ENCODE peak calls at places on chromosomes 7 and 10, in seven cellular contexts. K is HepG2, X is psoas muscle, H is HCT116, P is Panc1, W is RWPE2, I is right cardiac atrium. A is an unnamed sample.

GRCh38 chr7:91310829-91311460 is 46.7 kb downstream of the FZD1 start:
- ATAC-seq in W (peak; percentile 53), I (peak; percentile 82), P (no peak), K (no peak), X (peak; percentile 57), H (no peak), A (peak; percentile 82)

GRCh38 chr10:43877001-43877400 is 228.3 kb upstream of the ZNF32 start:
- ATAC-seq in I (no peak), K (no peak), X (no peak), H (no peak), W (no peak), P (no peak), A (no peak)

GRCh38 chr7:2412587-2413201 is 9.3 kb downstream of the CHST12 start:
- ATAC-seq in W (no peak), P (peak; percentile 49), I (no peak), H (no peak), X (no peak), K (peak; percentile 86), A (no peak)

GRCh38 chr10:16954280-16955030 is 137.2 kb upstream of the RSU1 start:
- ATAC-seq in I (peak; percentile 62), P (peak; percentile 66), K (no peak), X (no peak), H (no peak), W (no peak), A (no peak)

GRCh38 chr10:103123282-103124033 is 69.6 kb downstream of the NT5C2 start:
- ATAC-seq in I (no peak), P (peak; percentile 38), H (no peak), K (no peak), W (no peak), X (no peak), A (peak; percentile 34)

GRCh38 chr10:1119501-1119900 is 63.3 kb downstream of the WDR37 start:
- ATAC-seq in H (no peak), K (no peak), W (no peak), X (no peak), I (no peak), P (no peak), A (no peak)

GRCh38 chr7:78080811-78081210 is 282.2 kb downstream of the PHTF2 start:
- ATAC-seq in P (no peak), I (no peak), W (no peak), K (no peak), X (no peak), H (no peak), A (no peak)

GRCh38 chr10:28913850-28914249 is 236.5 kb downstream of the BAMBI start:
- ATAC-seq in H (peak; percentile 63), I (no peak), W (no peak), K (no peak), X (no peak), P (no peak), A (no peak)

GRCh38 chr7:137390076-137390475 is 46.5 kb upstream of the PTN start:
- ATAC-seq in P (no peak), W (no peak), H (no peak), I (no peak), X (no peak), K (no peak), A (no peak)

GRCh38 chr7:158663428-158663741 is 41.2 kb downstream of the NCAPG2 start:
- ATAC-seq in I (no peak), P (no peak), K (no peak), W (no peak), X (no peak), H (no peak), A (no peak)

GRCh38 chr7:91852263-91852741 is 28.2 kb downstream of the MTERF1 start:
- ATAC-seq in P (no peak), I (no peak), X (no peak), W (peak; percentile 28), K (peak; percentile 88), H (peak; percentile 79), A (no peak)

GRCh38 chr10:18185621-18186020 is 45.4 kb downstream of the CACNB2 start:
- ATAC-seq in P (no peak), W (peak; percentile 86), K (no peak), I (no peak), X (no peak), H (no peak), A (no peak)

GRCh38 chr10:24857001-24857695 is 95.3 kb downstream of the PRTFDC1 start:
- ATAC-seq in P (no peak), K (no peak), W (no peak), H (no peak), I (no peak), X (no peak), A (no peak)

GRCh38 chr7:8197994-8198698 is 63.8 kb downstream of the ICA1 start:
- ATAC-seq in I (no peak), X (no peak), W (no peak), K (no peak), H (no peak), P (no peak), A (no peak)

GRCh38 chr7:101302641-101303101 is 18.9 kb downstream of the IFT22 start:
- ATAC-seq in H (no peak), I (no peak), P (no peak), K (no peak), X (no peak), W (no peak), A (no peak)

GRCh38 chr7:77200542-77200941 is 923 bp upstream of the FGL2 start:
- ATAC-seq in I (no peak), P (no peak), X (no peak), H (no peak), W (no peak), K (no peak), A (no peak)

GRCh38 chr7:101377189-101377736 is 14.6 kb downstream of the COL26A1 start:
- ATAC-seq in I (no peak), K (no peak), W (peak; percentile 25), P (no peak), H (peak; percentile 34), X (no peak), A (no peak)

GRCh38 chr10:122558452-122558851 is 2.1 kb upstream of the DMBT1 start:
- ATAC-seq in I (no peak), H (no peak), X (no peak), P (no peak), K (no peak), W (no peak), A (no peak)

GRCh38 chr7:100013328-100013676 is 2.1 kb upstream of the ZKSCAN1 start:
- ATAC-seq in K (no peak), X (no peak), W (peak; percentile 36), H (no peak), P (no peak), I (no peak), A (no peak)

GRCh38 chr7:64877714-64878610 is 25.1 kb upstream of the ZNF273 start:
- ATAC-seq in P (no peak), K (no peak), W (no peak), H (no peak), X (no peak), I (no peak), A (no peak)

GRCh38 chr10:77763453-77764430 is 126.1 kb upstream of the KCNMA1 start:
- ATAC-seq in P (peak; percentile 27), H (no peak), X (peak; percentile 67), I (no peak), W (peak; percentile 19), K (peak; percentile 82), A (no peak)

GRCh38 chr7:108189733-108190388 is 59.7 kb upstream of the LAMB4 start:
- ATAC-seq in P (no peak), I (no peak), H (no peak), K (no peak), X (no peak), W (no peak), A (no peak)

DNA sequence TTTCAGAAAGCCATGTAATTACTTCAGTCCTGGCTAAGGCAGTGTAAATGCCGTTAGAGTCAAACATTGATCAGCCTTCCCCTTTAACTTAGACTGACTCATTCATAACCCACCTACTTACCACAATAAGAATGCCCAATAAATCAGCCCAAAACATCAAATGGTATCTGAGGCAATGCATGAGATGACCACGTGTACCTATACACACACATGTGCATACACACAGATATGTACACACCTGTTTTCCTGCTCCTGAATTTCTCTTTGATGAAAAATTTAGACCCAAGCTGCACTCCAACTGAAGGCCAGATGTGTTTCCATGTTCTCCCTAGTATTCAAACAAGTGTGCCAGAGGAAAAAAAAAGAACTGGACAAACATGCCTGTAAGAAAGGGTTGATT is 30.3 kb upstream of the PDE1C start:
- ATAC-seq in I (no peak), P (no peak), X (no peak), W (no peak), K (no peak), H (no peak), A (no peak)
- H3K4me3 ChIP-seq in I (no peak overlapping the region), P (no peak overlapping the region), X (no peak overlapping the region), W (no peak overlapping the region), K (no peak overlapping the region), H (no peak overlapping the region), A (no peak overlapping the region)

DNA sequence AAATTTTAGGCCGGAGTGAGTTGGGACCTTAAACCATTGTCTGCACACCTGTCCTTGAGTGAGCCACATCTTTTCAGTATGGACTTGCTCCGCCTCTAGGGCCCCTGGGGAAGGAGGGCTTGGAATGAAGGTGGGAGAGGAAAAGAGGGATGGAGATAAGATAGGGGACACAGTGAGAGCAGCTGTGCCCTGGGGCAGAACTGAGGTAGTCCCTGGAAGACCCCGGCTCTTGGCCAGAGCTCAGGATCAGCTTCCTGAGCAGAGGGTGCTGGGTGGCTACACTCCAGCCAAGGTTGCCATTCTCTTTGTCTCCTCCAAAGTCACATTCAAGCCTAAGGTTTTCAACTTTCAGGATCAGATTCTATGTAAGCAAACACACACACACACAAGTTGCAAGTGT is 82.0 kb downstream of the MKI67 start:
- ATAC-seq in H (no peak), X (no peak), I (no peak), K (no peak), W (no peak), P (no peak), A (no peak)
- H3K27me3 ChIP-seq in H (no peaks in the 10 kb centered on the region), X (no peaks in the 10 kb centered on the region), I (no peaks in the 10 kb centered on the region), K (peaks cover 4% of the 10 kb centered on the region), W (no peaks in the 10 kb centered on the region), P (no peaks in the 10 kb centered on the region), A (peaks cover 9% of the 10 kb centered on the region)

GRCh38 chr7:121392277-121393004 is 3.7 kb downstream of the FAM3C start:
- ATAC-seq in W (no peak), P (no peak), X (no peak), I (no peak), H (no peak), K (no peak), A (no peak)
- H3K4me3 ChIP-seq in W (no peak overlapping the region), P (no peak overlapping the region), X (no peak overlapping the region), I (no peak overlapping the region), H (no peak overlapping the region), K (no peak overlapping the region), A (no peak overlapping the region)

DNA sequence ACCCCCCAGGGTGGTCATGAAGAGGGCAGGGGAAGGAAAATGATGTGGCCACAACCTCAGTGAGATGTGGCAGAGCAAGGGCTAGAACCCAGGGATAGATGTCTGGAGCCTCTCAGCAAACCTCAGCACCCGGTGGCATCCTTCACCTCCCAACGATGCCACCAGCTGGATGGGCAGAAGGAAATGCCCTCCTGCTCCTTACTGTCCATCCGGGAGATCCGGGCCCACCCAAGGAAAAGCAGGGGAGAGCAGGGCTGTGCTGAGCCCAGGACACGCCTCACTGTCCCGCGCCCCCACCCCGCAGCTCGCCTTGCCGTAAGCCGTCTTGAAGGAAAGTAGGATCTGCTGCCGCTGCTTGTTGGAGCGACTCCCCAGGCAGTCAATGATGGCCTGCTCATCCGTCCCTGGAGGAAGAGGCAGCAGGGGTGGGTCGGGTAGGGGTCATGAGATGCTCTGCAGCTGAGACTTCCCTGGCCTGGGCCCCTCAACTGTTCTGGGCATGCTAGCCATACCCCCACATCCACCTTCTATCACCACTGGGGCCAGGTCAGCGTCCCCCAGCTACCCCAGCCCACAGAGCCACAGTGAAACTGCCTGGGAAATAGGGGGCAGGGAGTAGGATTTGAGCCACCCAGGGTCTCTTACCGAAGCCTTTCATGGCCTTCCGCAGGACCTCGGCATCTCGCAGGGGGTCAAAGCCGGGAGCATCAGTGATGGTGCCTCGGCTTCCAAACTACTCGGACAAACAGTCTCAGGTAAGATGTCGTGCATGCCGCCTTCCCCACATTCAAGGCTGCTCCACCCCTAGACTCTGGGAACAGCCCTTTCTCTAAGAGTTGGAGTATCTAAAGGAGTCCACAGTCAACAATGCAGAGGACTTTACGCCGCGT is 34.3 kb downstream of the PLAC9 start:
- ATAC-seq in P (no peak), K (no peak), W (no peak), X (no peak), I (no peak), H (no peak), A (no peak)
- H3K27me3 ChIP-seq in P (no peaks in the 10 kb centered on the region), K (no peaks in the 10 kb centered on the region), W (no peaks in the 10 kb centered on the region), X (no peaks in the 10 kb centered on the region), I (no peaks in the 10 kb centered on the region), H (no peaks in the 10 kb centered on the region), A (no peaks in the 10 kb centered on the region)

A was measured in gastroesophageal sphincter.